ENCODE peak calls at places on chromosomes 11 and 22, in seven cellular contexts. E is A549, F is GM12878, H is K562, N is HCT116, S is H1, D is HepG2. W is an unnamed sample.

GRCh38 chr11:18490736-18491485 is 35.3 kb downstream of the LDHAL6A start:
- DNase-seq in E (no peak), F (no peak), H (peak), N (no peak), S (no peak), D (no peak), W (no peak)

GRCh38 chr22:22397292-22397870 is 111.2 kb downstream of the ZNF280B start:
- DNase-seq in E (peak), F (no peak), H (peak), N (peak), S (no peak), D (peak), W (no peak)

GRCh38 chr22:39097098-39098020 is at the start of gene APOBEC3H:
- DNase-seq in E (no peak), F (no peak), H (peak), N (peak), S (no peak), D (no peak), W (no peak)

GRCh38 chr22:30196141-30196866 is 50.3 kb downstream of the LIF start:
- DNase-seq in E (peak), F (peak), H (peak), N (peak), S (peak), D (peak), W (peak)

GRCh38 chr22:27773236-27773550 is 28.4 kb downstream of the MN1 start:
- DNase-seq in E (no peak), F (no peak), H (no peak), N (no peak), S (no peak), D (no peak), W (no peak)

GRCh38 chr11:113119074-113119473 is 157.9 kb downstream of the NCAM1 start:
- DNase-seq in E (no peak), F (no peak), H (no peak), N (no peak), S (no peak), D (no peak), W (no peak)

GRCh38 chr11:76744186-76745058 is 38.7 kb upstream of the TSKU start:
- DNase-seq in E (no peak), F (no peak), H (no peak), N (no peak), S (no peak), D (no peak), W (peak)

GRCh38 chr22:50271011-50271394 is 823 bp upstream of the MAPK11 start:
- DNase-seq in E (no peak), F (no peak), H (no peak), N (no peak), S (no peak), D (no peak), W (no peak)

GRCh38 chr11:88807349-88807748 is 258.4 kb downstream of the GRM5 start:
- DNase-seq in E (no peak), F (no peak), H (no peak), N (no peak), S (no peak), D (no peak), W (no peak)

GRCh38 chr11:8614497-8614896 is 20.5 kb upstream of the STK33 start:
- DNase-seq in E (no peak), F (no peak), H (no peak), N (no peak), S (no peak), D (no peak), W (no peak)

GRCh38 chr11:125390949-125391348 is 105.1 kb downstream of the FEZ1 start:
- DNase-seq in E (no peak), F (no peak), H (no peak), N (no peak), S (no peak), D (no peak), W (peak)

GRCh38 chr11:76115555-76115954 is 90.7 kb downstream of the WNT11 start:
- DNase-seq in E (no peak), F (no peak), H (no peak), N (no peak), S (no peak), D (no peak), W (no peak)

GRCh38 chr22:46576556-46577351 is 39.3 kb upstream of the CELSR1 start:
- DNase-seq in E (no peak), F (no peak), H (peak), N (no peak), S (no peak), D (no peak), W (peak)

GRCh38 chr22:42613869-42614268 is 814 bp downstream of the POLDIP3 start:
- DNase-seq in E (no peak), F (no peak), H (no peak), N (no peak), S (no peak), D (no peak), W (no peak)

GRCh38 chr11:10456519-10456918 is 1.5 kb downstream of the AMPD3 start:
- DNase-seq in E (no peak), F (no peak), H (peak), N (no peak), S (no peak), D (no peak), W (no peak)

GRCh38 chr22:40058265-40058664 is 63.5 kb downstream of the FAM83F start:
- DNase-seq in E (no peak), F (no peak), H (no peak), N (no peak), S (no peak), D (no peak), W (no peak)

GRCh38 chr11:117175781-117176180 is 2.8 kb upstream of the SIDT2 start:
- DNase-seq in E (no peak), F (no peak), H (no peak), N (no peak), S (no peak), D (no peak), W (no peak)

GRCh38 chr22:31901388-31902137 is 42.8 kb upstream of the YWHAH start:
- DNase-seq in E (no peak), F (no peak), H (peak), N (no peak), S (no peak), D (no peak), W (no peak)

GRCh38 chr11:58058276-58059010 is 27.7 kb downstream of the OR6Q1 start:
- DNase-seq in E (no peak), F (no peak), H (no peak), N (no peak), S (no peak), D (no peak), W (no peak)

GRCh38 chr11:115611343-115611742 is 107.1 kb upstream of the CADM1 start:
- DNase-seq in E (no peak), F (no peak), H (no peak), N (no peak), S (no peak), D (no peak), W (no peak)

GRCh38 chr11:122879785-122880184 is 2.8 kb upstream of the JHY start:
- DNase-seq in E (peak), F (no peak), H (no peak), N (no peak), S (no peak), D (no peak), W (no peak)

GRCh38 chr22:28837640-28838039 is 37.3 kb upstream of the XBP1 start:
- DNase-seq in E (no peak), F (no peak), H (no peak), N (no peak), S (no peak), D (no peak), W (no peak)

GRCh38 chr11:12693075-12693473 is 18.9 kb downstream of the TEAD1 start:
- DNase-seq in E (peak), F (no peak), H (no peak), N (no peak), S (no peak), D (no peak), W (no peak)

GRCh38 chr22:40031766-40032470 is 37.2 kb downstream of the FAM83F start:
- DNase-seq in E (no peak), F (no peak), H (no peak), N (no peak), S (no peak), D (no peak), W (no peak)

GRCh38 chr11:79249341-79249993 is 191.4 kb downstream of the TENM4 start:
- DNase-seq in E (peak), F (no peak), H (no peak), N (no peak), S (no peak), D (no peak), W (peak)

GRCh38 chr11:70668204-70669202 is 270.2 kb downstream of the CTTN start:
- DNase-seq in E (no peak), F (no peak), H (no peak), N (no peak), S (no peak), D (no peak), W (peak)

GRCh38 chr11:128482512-128483191 is 104.7 kb downstream of the ETS1 start:
- DNase-seq in E (no peak), F (no peak), H (no peak), N (no peak), S (no peak), D (no peak), W (peak)

GRCh38 chr11:94546886-94547285 is 3.2 kb downstream of the FUT4 start:
- DNase-seq in E (no peak), F (no peak), H (no peak), N (no peak), S (no peak), D (no peak), W (no peak)
- TF ChIP-seq CEBPB in E (no peak), F (no peak), H (no peak), N (no peak), S (no peak), D (no peak), W (no peak)

GRCh38 chr11:103898577-103899336 is 137.7 kb upstream of the DDI1 start:
- DNase-seq in E (no peak), F (peak), H (no peak), N (no peak), S (no peak), D (no peak), W (no peak)
- TF ChIP-seq CEBPB in E (no peak), F (no peak), H (no peak), N (no peak), S (no peak), D (no peak), W (no peak)

GRCh38 chr22:24061124-24061684 is 50.1 kb downstream of the CABIN1 start:
- DNase-seq in E (no peak), F (no peak), H (no peak), N (no peak), S (no peak), D (no peak), W (no peak)

GRCh38 chr22:24059793-24060192 is 48.7 kb downstream of the CABIN1 start:
- DNase-seq in E (no peak), F (no peak), H (no peak), N (no peak), S (no peak), D (no peak), W (no peak)

GRCh38 chr22:24060375-24060788 is 49.3 kb downstream of the CABIN1 start:
- DNase-seq in E (peak), F (no peak), H (no peak), N (no peak), S (no peak), D (no peak), W (peak)

GRCh38 chr22:24055283-24055682 is 44.2 kb downstream of the CABIN1 start:
- DNase-seq in E (no peak), F (no peak), H (no peak), N (no peak), S (no peak), D (no peak), W (no peak)

DNA sequence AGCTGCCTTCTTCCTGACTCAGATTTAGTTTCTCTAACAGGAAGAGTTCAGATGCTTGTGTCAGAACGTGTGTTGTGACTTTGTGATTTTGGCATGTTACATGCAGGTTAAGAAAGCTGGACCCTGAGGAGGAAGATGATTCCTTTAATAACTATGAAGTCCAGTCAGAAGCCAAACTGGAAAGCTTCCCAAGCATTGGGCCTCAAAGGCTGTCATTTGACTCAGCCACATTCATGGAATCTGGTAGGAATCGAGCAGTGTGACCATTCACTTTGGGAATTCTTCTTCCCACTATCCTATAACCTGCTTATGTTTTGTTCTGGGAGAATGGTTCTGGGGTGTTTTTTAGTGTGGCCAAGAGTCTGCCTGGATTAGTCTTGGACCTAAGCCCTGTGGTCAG is 48.0 kb downstream of the CABIN1 start:
- DNase-seq in E (no peak), F (no peak), H (no peak), N (no peak), S (no peak), D (no peak), W (peak)
- TF ChIP-seq CEBPB in E (no peak), F (no peak), H (no peak), N (no peak), S (no peak), D (no peak), W (peak)

DNA sequence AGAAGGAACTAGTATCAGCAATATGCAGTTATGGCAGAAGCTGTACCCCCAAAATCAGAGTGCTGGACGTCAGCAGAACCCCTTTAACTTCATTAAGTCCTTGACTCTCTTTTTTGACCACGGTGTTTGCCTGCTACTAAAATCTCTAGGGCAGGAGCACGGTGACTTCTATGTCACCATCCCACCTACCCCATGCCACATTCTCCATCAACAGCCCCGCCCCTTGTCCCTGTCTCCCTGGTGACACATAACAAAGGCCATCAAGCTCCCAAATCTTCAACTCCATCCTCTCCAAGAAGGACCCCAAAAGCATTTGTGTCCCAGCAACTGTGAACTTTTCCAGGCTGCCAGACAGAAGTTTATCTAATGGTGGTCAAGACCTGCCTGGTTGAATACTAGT is 894 bp downstream of the ADA2 start:
- DNase-seq in E (no peak), F (no peak), H (no peak), N (no peak), S (no peak), D (no peak), W (no peak)
- TF ChIP-seq CEBPB in E (no peak), F (no peak), H (no peak), N (no peak), S (no peak), D (no peak), W (no peak)

GRCh38 chr11:119198925-119199324 is 7.2 kb upstream of the CBL start:
- DNase-seq in E (no peak), F (no peak), H (no peak), N (no peak), S (no peak), D (no peak), W (no peak)

GRCh38 chr11:119205574-119206511 is at the start of gene CBL:
- DNase-seq in E (peak), F (peak), H (peak), N (peak), S (peak), D (peak), W (peak)

GRCh38 chr11:119204066-119204465 is 2.1 kb upstream of the CBL start:
- DNase-seq in E (no peak), F (no peak), H (no peak), N (no peak), S (no peak), D (no peak), W (no peak)

GRCh38 chr11:119205080-119205479 is 1.1 kb upstream of the CBL start:
- DNase-seq in E (no peak), F (no peak), H (no peak), N (no peak), S (no peak), D (no peak), W (no peak)

GRCh38 chr11:119202554-119202953 is 3.6 kb upstream of the CBL start:
- DNase-seq in E (no peak), F (no peak), H (no peak), N (no peak), S (no peak), D (no peak), W (no peak)
- TF ChIP-seq CEBPB in E (no peak), F (no peak), H (no peak), N (no peak), S (no peak), D (no peak), W (no peak)

DNA sequence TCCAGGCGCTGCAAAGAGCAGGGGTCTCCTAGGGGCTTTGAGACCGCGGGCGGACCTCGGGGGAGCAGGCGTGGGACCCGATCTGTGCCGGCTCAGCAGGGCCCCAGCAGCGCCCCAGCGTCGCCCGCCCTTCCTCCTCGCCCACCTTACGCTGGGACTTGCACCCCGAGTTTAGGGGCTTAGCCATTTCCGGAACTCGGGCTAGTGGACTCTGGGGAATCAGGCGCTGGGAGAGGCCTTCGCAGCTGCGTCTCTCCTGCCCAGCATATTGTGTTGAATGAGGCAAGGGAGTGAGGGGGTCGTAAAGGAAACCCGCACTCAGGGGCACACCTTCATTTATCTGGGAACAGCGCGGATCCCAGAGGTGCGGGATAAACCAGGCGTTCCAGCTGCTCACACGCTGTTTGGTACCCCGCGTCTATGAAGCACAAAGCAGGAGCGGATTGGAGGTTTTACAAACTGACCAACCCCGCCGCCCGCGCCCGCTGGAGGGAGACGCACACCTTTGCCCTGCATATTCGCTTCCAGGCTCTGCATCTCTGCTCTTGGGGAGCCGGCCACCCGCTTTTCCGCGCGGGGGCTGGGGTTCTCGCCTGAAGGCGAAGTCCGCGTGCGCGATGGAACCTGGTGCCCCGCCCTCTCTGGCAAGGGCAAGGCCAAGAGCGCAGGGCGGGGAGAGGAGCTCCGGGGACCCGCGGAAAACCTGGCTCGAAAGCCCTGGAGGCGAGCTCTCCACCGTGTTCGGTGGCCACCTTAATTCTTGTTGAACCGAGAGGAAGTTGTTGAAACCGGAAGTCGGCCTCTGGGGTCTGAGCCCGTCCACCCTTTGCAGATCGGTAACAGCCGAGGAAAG is 6.7 kb upstream of the ALX4 start:
- DNase-seq in E (peak), F (no peak), H (peak), N (no peak), S (no peak), D (no peak), W (no peak)
- TF ChIP-seq CEBPB in E (no peak), F (no peak), H (no peak), N (no peak), S (no peak), D (no peak), W (no peak)